ENCODE peak calls at places on chromosomes 4 and X, in six cellular contexts. One of them, this sample, is unnamed.
A peak's percentile ranks its signal among the peaks of the same experiment; 100 is the strongest.

GRCh38 chrX:42992199-42992943 is 214.4 kb upstream of the PPP1R2C start:
- DNase-seq in Peyer's patch: no peak
- DNase-seq in GM23248: no peak
- DNase-seq in A172: peak; percentile 57
- DNase-seq in CD14-positive monocyte: no peak
- DNase-seq in smooth muscle cell of the brain vasculature: no peak
- DNase-seq in this sample: peak; percentile 57

GRCh38 chrX:54089191-54089590 is 44.9 kb upstream of the PHF8 start:
- DNase-seq in Peyer's patch: no peak
- DNase-seq in GM23248: no peak
- DNase-seq in A172: no peak
- DNase-seq in CD14-positive monocyte: no peak
- DNase-seq in smooth muscle cell of the brain vasculature: no peak
- DNase-seq in this sample: no peak

GRCh38 chr4:123994917-123995316 is 598.3 kb downstream of the SPRY1 start:
- DNase-seq in Peyer's patch: no peak
- DNase-seq in GM23248: peak; percentile 8
- DNase-seq in A172: no peak
- DNase-seq in CD14-positive monocyte: no peak
- DNase-seq in smooth muscle cell of the brain vasculature: no peak
- DNase-seq in this sample: no peak

GRCh38 chr4:630661-631060 is 5.3 kb downstream of the PDE6B start:
- DNase-seq in Peyer's patch: no peak
- DNase-seq in GM23248: no peak
- DNase-seq in A172: no peak
- DNase-seq in CD14-positive monocyte: peak; percentile 39
- DNase-seq in smooth muscle cell of the brain vasculature: no peak
- DNase-seq in this sample: no peak

GRCh38 chrX:48508400-48509244 is at the start of gene PORCN:
- DNase-seq in Peyer's patch: peak; percentile 80
- DNase-seq in GM23248: peak; percentile 81
- DNase-seq in A172: peak; percentile 46
- DNase-seq in CD14-positive monocyte: peak; percentile 55
- DNase-seq in smooth muscle cell of the brain vasculature: no peak
- DNase-seq in this sample: peak; percentile 54

GRCh38 chr4:46390353-46391058 is 578 bp upstream of the GABRA2 start:
- DNase-seq in Peyer's patch: no peak
- DNase-seq in GM23248: no peak
- DNase-seq in A172: no peak
- DNase-seq in CD14-positive monocyte: no peak
- DNase-seq in smooth muscle cell of the brain vasculature: no peak
- DNase-seq in this sample: no peak

GRCh38 chrX:30887721-30888120 is 1.3 kb downstream of the TAB3 start:
- DNase-seq in Peyer's patch: no peak
- DNase-seq in GM23248: no peak
- DNase-seq in A172: no peak
- DNase-seq in CD14-positive monocyte: no peak
- DNase-seq in smooth muscle cell of the brain vasculature: no peak
- DNase-seq in this sample: no peak

GRCh38 chr4:956531-957230 is 16.7 kb downstream of the DGKQ start:
- DNase-seq in Peyer's patch: no peak
- DNase-seq in GM23248: no peak
- DNase-seq in A172: no peak
- DNase-seq in CD14-positive monocyte: no peak
- DNase-seq in smooth muscle cell of the brain vasculature: no peak
- DNase-seq in this sample: no peak

GRCh38 chr4:2482693-2483092 is 13.8 kb downstream of the RNF4 start:
- DNase-seq in Peyer's patch: peak; percentile 22
- DNase-seq in GM23248: peak; percentile 61
- DNase-seq in A172: no peak
- DNase-seq in CD14-positive monocyte: no peak
- DNase-seq in smooth muscle cell of the brain vasculature: no peak
- DNase-seq in this sample: no peak

GRCh38 chrX:141668371-141668770 is 30.2 kb downstream of the SPANXD start:
- DNase-seq in Peyer's patch: no peak
- DNase-seq in GM23248: no peak
- DNase-seq in A172: no peak
- DNase-seq in CD14-positive monocyte: no peak
- DNase-seq in smooth muscle cell of the brain vasculature: no peak
- DNase-seq in this sample: no peak